ENCODE peak calls at places on chromosomes 2 and 18, in seven cellular contexts. C is GM06990, D is left ventricle myocardium inferior, T is HCT116, K is fibroblast of pulmonary artery, H is neural progenitor cell, U is psoas muscle. R is an unnamed sample.
A peak's percentile ranks its signal among the peaks of the same experiment; 100 is the strongest.

GRCh38 chr2:37143986-37144385 is 12.8 kb downstream of the EIF2AK2 start:
- DNase-seq in D (no peak), H (no peak), C (no peak), K (peak; percentile 35), T (no peak), U (no peak), R (no peak)

GRCh38 chr2:236614566-236614965 is 44.9 kb downstream of the ACKR3 start:
- DNase-seq in T (no peak), U (no peak), K (no peak), H (no peak), D (no peak), C (no peak), R (no peak)

GRCh38 chr2:60216452-60216995 is 336.9 kb downstream of the BCL11A start:
- DNase-seq in T (no peak), U (no peak), D (no peak), C (no peak), K (no peak), H (no peak), R (no peak)

GRCh38 chr2:236955675-236956618 is 129.7 kb upstream of the COPS8 start:
- DNase-seq in H (peak; percentile 25), U (no peak), C (no peak), T (no peak), K (no peak), D (no peak), R (no peak)

GRCh38 chr2:31475692-31476091 is 61.1 kb upstream of the XDH start:
- DNase-seq in D (no peak), H (no peak), K (peak; percentile 4), T (no peak), C (no peak), U (no peak), R (no peak)

GRCh38 chr2:191228861-191229260 is 16.3 kb upstream of the MYO1B start:
- DNase-seq in H (no peak), C (no peak), K (no peak), D (peak; percentile 65), T (no peak), U (peak; percentile 28), R (no peak)

GRCh38 chr2:190637331-190637734 is 11.6 kb upstream of the NAB1 start:
- DNase-seq in C (no peak), T (no peak), D (no peak), K (peak; percentile 79), U (no peak), H (no peak), R (no peak)

GRCh38 chr2:100038019-100038418 is 104.4 kb downstream of the AFF3 start:
- DNase-seq in K (no peak), U (no peak), T (no peak), D (no peak), H (peak; percentile 40), C (no peak), R (no peak)

GRCh38 chr2:12547771-12548170 is 169.0 kb upstream of the TRIB2 start:
- DNase-seq in T (no peak), U (no peak), H (peak; percentile 11), D (no peak), C (no peak), K (no peak), R (no peak)

GRCh38 chr18:9596257-9596656 is 18.1 kb downstream of the PPP4R1 start:
- DNase-seq in T (no peak), C (no peak), U (no peak), D (no peak), K (peak; percentile 20), H (no peak), R (no peak)

GRCh38 chr2:127448526-127448925 is 30.3 kb downstream of the PROC start:
- DNase-seq in D (no peak), K (peak; percentile 19), C (no peak), U (no peak), T (no peak), H (no peak), R (no peak)

GRCh38 chr2:60354713-60355112 is 198.7 kb downstream of the BCL11A start:
- DNase-seq in H (no peak), U (no peak), T (no peak), K (no peak), D (no peak), C (no peak), R (no peak)

GRCh38 chr18:22063077-22063476 is 106.3 kb upstream of the GATA6 start:
- DNase-seq in D (no peak), K (no peak), H (no peak), C (no peak), U (no peak), T (no peak), R (no peak)

DNA sequence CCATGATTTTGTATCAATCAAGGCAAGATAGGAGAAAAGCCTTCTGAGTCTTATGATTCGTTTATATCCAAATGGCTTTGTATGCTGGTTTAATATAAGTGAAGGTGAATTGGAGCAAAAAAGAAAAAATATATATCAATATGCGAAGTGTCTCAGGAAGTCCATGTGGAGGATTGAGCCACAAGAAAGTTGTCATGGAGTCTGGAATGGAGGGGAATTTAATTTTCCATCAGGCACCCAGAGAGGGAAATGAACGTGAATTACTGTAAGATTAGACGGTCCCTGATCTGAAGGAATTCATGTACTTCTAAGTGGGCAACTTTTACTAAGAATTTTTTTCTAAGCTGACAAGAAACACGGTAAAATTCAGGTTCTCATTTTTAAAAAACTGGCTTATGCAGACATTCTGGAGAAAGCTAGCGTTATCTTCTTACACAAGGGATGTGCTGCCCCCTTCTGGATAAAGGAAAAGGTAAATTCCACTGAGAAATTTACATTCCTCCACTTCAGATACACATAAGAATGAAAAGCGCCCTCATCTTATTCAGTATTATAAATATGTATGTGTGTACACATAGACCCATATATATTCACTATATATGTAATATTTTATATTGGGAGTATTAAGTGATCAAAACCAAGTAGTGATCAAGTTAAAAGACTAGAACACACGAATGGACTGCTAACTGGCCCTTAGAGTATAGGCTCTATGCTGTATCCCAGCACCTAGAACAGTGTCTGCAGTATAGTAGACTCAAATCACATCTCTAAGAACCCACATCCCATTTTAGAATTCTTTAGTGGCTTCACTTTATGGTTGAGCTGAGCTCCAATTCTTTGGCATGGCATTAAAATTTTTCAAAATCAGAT is 289.0 kb upstream of the TFPI start:
- DNase-seq in H (peak; percentile 80), K (peak; percentile 86), C (no peak), T (peak; percentile 53), U (no peak), D (no peak), R (peak; percentile 15)
- TF ChIP-seq CTCF in H (peak; percentile 88), K (peak; percentile 62), C (peak; percentile 62), T (peak; percentile 78), U (peak; percentile 61), D (peak; percentile 60), R (peak; percentile 64)

GRCh38 chr2:62197017-62197586 is 1.2 kb downstream of the B3GNT2 start:
- DNase-seq in H (peak; percentile 40), D (no peak), C (peak; percentile 47), T (no peak), K (no peak), U (no peak), R (peak; percentile 45)
- TF ChIP-seq CTCF in H (no peak), D (no peak), C (peak; percentile 30), T (no peak), K (peak; percentile 6), U (no peak), R (peak; percentile 48)

GRCh38 chr2:50746526-50746925 is 285.4 kb downstream of the NRXN1 start:
- DNase-seq in C (no peak), D (no peak), T (peak; percentile 28), U (no peak), K (peak; percentile 29), H (peak; percentile 40), R (peak; percentile 5)
- TF ChIP-seq CTCF in C (peak; percentile 62), D (peak; percentile 21), T (peak; percentile 22), U (peak; percentile 16), K (peak; percentile 62), H (peak; percentile 69), R (peak; percentile 62)

GRCh38 chr2:176085120-176085788 is 1.5 kb upstream of the EVX2 start:
- DNase-seq in H (no peak), C (no peak), K (no peak), T (no peak), D (no peak), U (no peak), R (peak; percentile 33)

GRCh38 chr2:176084629-176085119 is 912 bp upstream of the EVX2 start:
- DNase-seq in U (no peak), C (no peak), K (no peak), H (no peak), D (no peak), T (no peak), R (peak; percentile 21)

GRCh38 chr2:176087330-176088047 is 3.7 kb upstream of the EVX2 start:
- DNase-seq in T (no peak), D (no peak), H (no peak), K (no peak), U (no peak), C (no peak), R (no peak)

GRCh38 chr2:176088048-176088936 is 4.2 kb upstream of the HOXD13 start:
- DNase-seq in T (peak; percentile 22), D (peak; percentile 53), H (peak; percentile 76), C (no peak), U (peak; percentile 57), K (peak; percentile 49), R (peak; percentile 71)

DNA sequence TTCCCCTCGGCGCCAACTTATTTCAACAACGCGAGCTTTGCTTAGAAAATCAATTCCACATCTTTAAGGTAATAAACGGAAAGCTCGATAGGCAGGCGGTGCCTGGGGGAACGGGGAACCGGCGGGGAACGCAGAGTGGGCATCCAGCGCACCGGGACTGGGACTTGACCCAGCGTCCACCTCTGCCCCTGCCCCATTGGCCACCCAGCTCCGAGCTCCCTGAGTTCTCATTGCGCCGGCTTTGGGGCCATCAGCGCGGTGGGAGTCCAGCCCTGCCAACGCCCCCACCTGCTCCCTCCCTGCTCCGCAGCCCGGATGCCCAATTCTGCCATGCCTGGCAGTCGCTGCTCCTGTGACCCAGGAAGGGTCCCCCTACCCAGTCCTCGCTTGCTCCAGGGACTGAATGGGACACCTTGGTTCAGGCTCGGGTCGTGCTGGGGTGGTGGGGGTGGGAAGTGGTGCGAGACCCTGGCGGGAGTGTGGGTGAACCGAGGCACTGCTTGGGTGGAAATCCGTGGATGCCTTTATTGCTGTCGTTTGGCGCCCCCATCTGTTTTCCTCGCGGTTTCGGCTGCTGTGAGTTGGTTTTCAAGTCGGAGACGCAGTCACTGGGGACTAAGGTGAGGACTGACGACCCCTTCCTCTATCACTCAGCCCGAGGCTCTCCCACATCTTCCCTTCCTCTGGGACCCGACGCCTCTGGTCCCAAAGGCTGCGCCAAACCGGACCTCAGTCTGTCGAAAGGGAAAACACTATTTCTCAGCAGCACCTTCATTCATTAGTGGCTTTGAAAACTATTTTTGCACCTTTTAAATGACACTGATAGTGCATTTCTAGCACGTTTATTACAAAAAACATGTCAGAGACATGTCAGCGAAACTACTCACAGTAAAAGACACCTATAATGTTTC is 2.4 kb upstream of the EVX2 start:
- DNase-seq in H (peak; percentile 78), T (peak; percentile 13), K (peak; percentile 37), D (no peak), U (no peak), C (no peak), R (peak; percentile 64)
- TF ChIP-seq CTCF in H (peak; percentile 75), T (peak; percentile 45), K (peak; percentile 49), D (peak; percentile 60), U (peak; percentile 53), C (peak; percentile 29), R (peak; percentile 62)

DNA sequence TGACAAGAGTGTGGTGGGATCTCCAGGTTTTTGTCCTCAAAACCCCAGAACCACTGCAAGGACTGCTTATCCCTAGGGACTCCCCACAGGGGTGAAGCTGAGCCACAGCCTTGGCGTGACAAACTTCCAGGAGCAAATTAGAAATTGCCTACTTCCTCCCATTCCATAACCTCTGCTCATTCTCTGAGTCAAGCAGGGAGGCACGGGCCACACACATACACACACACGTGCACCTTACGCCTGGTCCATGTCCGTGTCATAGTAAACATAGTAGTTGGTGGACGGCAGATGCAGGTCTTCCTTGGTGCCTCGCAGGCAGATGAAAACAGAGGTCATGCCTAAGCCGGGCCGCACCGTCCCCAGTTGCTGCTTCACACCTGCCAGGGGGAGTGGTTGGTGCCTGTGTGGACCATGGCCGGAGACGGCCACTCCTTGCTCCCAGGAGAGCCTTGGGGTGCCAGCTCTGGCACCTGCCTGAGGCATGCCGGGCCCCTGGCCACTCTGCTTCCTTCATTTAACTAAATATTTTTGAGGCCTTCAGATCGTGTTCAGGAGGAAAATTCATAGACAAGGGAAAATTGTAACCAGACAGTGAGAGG is 9.9 kb downstream of the RETSAT start:
- DNase-seq in C (no peak), H (no peak), U (no peak), K (no peak), T (no peak), D (no peak), R (no peak)
- TF ChIP-seq CTCF in C (no peak), H (no peak), U (no peak), K (no peak), T (no peak), D (no peak), R (no peak)